ENCODE peak calls at places on chromosome 12, in ten cellular contexts. X is endothelial cell of umbilical vein; L is PC-9; T is effector memory CD4-positive, alpha-beta T cell; H is Panc1; V is testis; I is fibroblast of lung; O is upper lobe of right lung; Y is ascending aorta; Q is SJCRH30. Z is an unnamed sample.

GRCh38 chr12:24754690-24755638 is 193.9 kb downstream of the BCAT1 start:
- DNase-seq in X (no peak), L (no peak), T (no peak), H (no peak), V (no peak), I (peak; percentile 98), O (no peak), Y (no peak), Q (no peak), Z (no peak)

GRCh38 chr12:2126676-2127406 is 74.1 kb downstream of the CACNA1C start:
- DNase-seq in X (no peak), L (no peak), T (no peak), H (no peak), V (no peak), I (no peak), O (no peak), Y (no peak), Q (no peak), Z (no peak)

GRCh38 chr12:67222302-67222701 is 46.9 kb upstream of the CAND1 start:
- DNase-seq in X (no peak), L (peak; percentile 4), T (no peak), H (no peak), V (peak; percentile 16), I (peak; percentile 24), O (no peak), Y (no peak), Q (peak; percentile 61), Z (no peak)

GRCh38 chr12:6241495-6241894 is 41.3 kb downstream of the CD9 start:
- DNase-seq in X (peak; percentile 74), L (peak; percentile 62), T (no peak), H (no peak), V (peak; percentile 78), I (no peak), O (peak; percentile 88), Y (no peak), Q (peak; percentile 98), Z (no peak)

GRCh38 chr12:40103043-40103442 is 2.8 kb downstream of the SLC2A13 start:
- DNase-seq in X (no peak), L (no peak), T (no peak), H (no peak), V (no peak), I (no peak), O (no peak), Y (no peak), Q (no peak), Z (no peak)

GRCh38 chr12:19620222-19620621 is 180.9 kb downstream of the AEBP2 start:
- DNase-seq in X (no peak), L (peak; percentile 90), T (no peak), H (no peak), V (no peak), I (peak; percentile 9), O (no peak), Y (no peak), Q (no peak), Z (no peak)

GRCh38 chr12:93348568-93349435 is 28.9 kb upstream of the NUDT4 start:
- DNase-seq in X (no peak), L (no peak), T (no peak), H (no peak), V (peak; percentile 34), I (peak; percentile 6), O (no peak), Y (peak; percentile 68), Q (no peak), Z (no peak)

GRCh38 chr12:95796225-95796981 is 5.8 kb upstream of the NTN4 start:
- DNase-seq in X (no peak), L (peak; percentile 73), T (no peak), H (no peak), V (no peak), I (no peak), O (no peak), Y (no peak), Q (no peak), Z (no peak)

GRCh38 chr12:30622509-30622908 is 73.2 kb downstream of the IPO8 start:
- DNase-seq in X (no peak), L (no peak), T (no peak), H (no peak), V (no peak), I (peak; percentile 70), O (no peak), Y (no peak), Q (no peak), Z (no peak)

GRCh38 chr12:57864382-57864781 is 17.9 kb upstream of the CTDSP2 start:
- DNase-seq in X (no peak), L (peak; percentile 31), T (no peak), H (no peak), V (no peak), I (peak; percentile 24), O (no peak), Y (no peak), Q (peak; percentile 95), Z (no peak)

GRCh38 chr12:66191547-66192126 is 2.6 kb downstream of the IRAK3 start:
- DNase-seq in X (no peak), L (no peak), T (no peak), H (no peak), V (no peak), I (no peak), O (no peak), Y (no peak), Q (peak; percentile 40), Z (no peak)

GRCh38 chr12:99110212-99110611 is 465.1 kb downstream of the APAF1 start:
- DNase-seq in X (no peak), L (no peak), T (no peak), H (no peak), V (no peak), I (no peak), O (no peak), Y (no peak), Q (no peak), Z (no peak)

GRCh38 chr12:51118706-51119105 is 35.3 kb upstream of the CSRNP2 start:
- DNase-seq in X (no peak), L (peak; percentile 21), T (no peak), H (peak; percentile 80), V (no peak), I (peak; percentile 97), O (no peak), Y (no peak), Q (no peak), Z (no peak)

GRCh38 chr12:70994217-70994788 is 73.8 kb upstream of the PTPRR start:
- DNase-seq in X (no peak), L (no peak), T (no peak), H (no peak), V (no peak), I (peak; percentile 92), O (no peak), Y (no peak), Q (no peak), Z (no peak)

GRCh38 chr12:53751336-53752191 is at the start of gene CISTR:
- DNase-seq in X (no peak), L (no peak), T (no peak), H (no peak), V (no peak), I (no peak), O (peak; percentile 78), Y (peak; percentile 64), Q (peak; percentile 23), Z (no peak)
- H3K27ac ChIP-seq in X (no peak within 1 kb of the TSS), L (no peak within 1 kb of the TSS), T (no peak within 1 kb of the TSS), H (peak within 1 kb of the TSS; percentile 21), V (no peak within 1 kb of the TSS), I (no peak within 1 kb of the TSS), O (peak within 1 kb of the TSS; percentile 53), Y (no peak within 1 kb of the TSS), Q (no peak within 1 kb of the TSS), Z (peak within 1 kb of the TSS; percentile 26)

DNA sequence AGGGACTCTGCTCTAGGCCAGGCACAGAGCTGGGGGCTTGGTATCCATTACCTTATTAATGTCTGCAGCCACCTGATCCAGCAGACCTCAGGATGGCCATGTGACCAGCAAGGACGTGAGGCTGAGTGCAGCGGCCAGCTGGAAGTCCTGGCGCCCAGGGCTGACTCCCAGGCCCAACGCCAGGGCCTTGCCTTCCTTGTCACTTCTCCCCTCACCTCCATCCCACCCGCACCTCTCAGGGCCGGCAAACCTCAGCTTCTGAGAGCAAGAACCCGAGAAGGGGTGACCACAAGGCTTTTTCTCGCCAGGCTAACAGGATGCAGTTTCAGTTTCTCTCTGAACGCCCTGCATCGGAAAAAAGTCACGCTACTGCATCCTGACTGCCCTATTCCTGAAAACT is 15.4 kb downstream of the RAB35 start:
- DNase-seq in X (no peak), L (no peak), T (no peak), H (no peak), V (peak; percentile 56), I (no peak), O (no peak), Y (no peak), Q (no peak), Z (no peak)
- H3K27ac ChIP-seq in X (no peak overlapping the region), L (no peak overlapping the region), T (peak overlapping the region; percentile 32), H (no peak overlapping the region), V (peak overlapping the region; percentile 57), I (peak overlapping the region; percentile 51), O (no peak overlapping the region), Y (peak overlapping the region; percentile 5), Q (no peak overlapping the region), Z (peak overlapping the region; percentile 6)

GRCh38 chr12:26007563-26007962 is 49.1 kb downstream of the RASSF8 start:
- DNase-seq in X (no peak), L (no peak), T (no peak), H (no peak), V (no peak), I (no peak), O (no peak), Y (no peak), Q (no peak), Z (no peak)

GRCh38 chr12:25997401-25997973 is 39.0 kb downstream of the RASSF8 start:
- DNase-seq in X (peak; percentile 96), L (no peak), T (no peak), H (peak; percentile 82), V (no peak), I (peak; percentile 96), O (no peak), Y (no peak), Q (peak; percentile 24), Z (no peak)

GRCh38 chr12:26000883-26001282 is 42.4 kb downstream of the RASSF8 start:
- DNase-seq in X (no peak), L (no peak), T (no peak), H (no peak), V (no peak), I (no peak), O (no peak), Y (no peak), Q (no peak), Z (no peak)

GRCh38 chr12:26001530-26001929 is 43.0 kb downstream of the RASSF8 start:
- DNase-seq in X (no peak), L (no peak), T (no peak), H (no peak), V (no peak), I (no peak), O (no peak), Y (no peak), Q (no peak), Z (no peak)

DNA sequence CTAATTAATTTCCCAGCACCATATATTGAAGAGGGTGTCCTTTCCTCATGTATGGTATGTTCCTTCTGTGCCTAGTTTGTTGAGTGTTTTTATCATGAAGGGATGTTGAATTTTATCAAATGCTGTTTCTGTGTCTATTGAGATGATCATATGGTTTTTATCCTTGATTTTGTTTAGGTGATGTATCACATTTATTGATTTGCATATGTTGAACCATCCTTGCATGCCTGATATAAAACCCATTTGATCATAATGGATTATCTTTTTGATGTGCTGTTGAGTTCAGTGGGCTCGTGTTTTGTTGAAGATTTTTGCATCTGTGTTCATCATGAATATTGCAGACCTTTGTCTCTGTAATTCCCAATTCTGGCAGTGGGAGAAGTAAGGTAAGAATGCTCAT is 44.6 kb downstream of the RASSF8 start:
- DNase-seq in X (no peak), L (no peak), T (no peak), H (no peak), V (no peak), I (no peak), O (no peak), Y (no peak), Q (no peak), Z (no peak)
- H3K27ac ChIP-seq in X (no peak overlapping the region), L (no peak overlapping the region), T (no peak overlapping the region), H (no peak overlapping the region), V (no peak overlapping the region), I (no peak overlapping the region), O (no peak overlapping the region), Y (no peak overlapping the region), Q (no peak overlapping the region), Z (no peak overlapping the region)

GRCh38 chr12:110337912-110338710 is 57.1 kb downstream of the ATP2A2 start:
- DNase-seq in X (no peak), L (no peak), T (no peak), H (no peak), V (no peak), I (no peak), O (no peak), Y (peak; percentile 31), Q (no peak), Z (no peak)
- H3K27ac ChIP-seq in X (no peak overlapping the region), L (no peak overlapping the region), T (no peak overlapping the region), H (no peak overlapping the region), V (no peak overlapping the region), I (no peak overlapping the region), O (no peak overlapping the region), Y (no peak overlapping the region), Q (no peak overlapping the region), Z (no peak overlapping the region)

Z was measured in caudate nucleus.